ENCODE peak calls at places on chromosomes 11 and 22, in five cellular contexts. S is neuronal stem cell, Q is mesenchymal stem cell, Y is H1, D is IMR-90. F is an unnamed sample.

GRCh38 chr22:47098554-47098953 is 336.1 kb downstream of the TBC1D22A start:
- DNase-seq in D (no peak), Y (no peak), S (no peak), Q (no peak), F (no peak)

GRCh38 chr11:108198833-108199232 is 23.6 kb downstream of the NPAT start:
- DNase-seq in Y (no peak), D (no peak), Q (no peak), S (no peak), F (no peak)

GRCh38 chr11:68212421-68213134 is 518 bp downstream of the KMT5B start:
- DNase-seq in S (peak), Y (peak), D (peak), Q (peak), F (peak)

GRCh38 chr11:128860571-128861361 is 6.3 kb downstream of the KCNJ1 start:
- DNase-seq in Q (no peak), D (peak), Y (no peak), S (no peak), F (peak)

GRCh38 chr11:64258356-64258755 is 7.0 kb downstream of the PLCB3 start:
- DNase-seq in D (no peak), Y (no peak), S (no peak), Q (no peak), F (no peak)

GRCh38 chr22:45538284-45538683 is 35.6 kb downstream of the FBLN1 start:
- DNase-seq in D (no peak), S (no peak), Q (no peak), Y (no peak), F (no peak)

GRCh38 chr11:57123590-57123989 is 58.2 kb upstream of the LRRC55 start:
- DNase-seq in Q (no peak), Y (no peak), D (no peak), S (no peak), F (no peak)

GRCh38 chr22:21641417-21641794 is 696 bp upstream of the SDF2L1 start:
- DNase-seq in Q (peak), S (no peak), Y (peak), D (peak), F (peak)

GRCh38 chr22:26792522-26792921 is 135.1 kb downstream of the MIAT start:
- DNase-seq in Y (no peak), Q (no peak), S (no peak), D (no peak), F (no peak)

GRCh38 chr11:66326261-66327111 is 9.6 kb upstream of the CD248 start:
- DNase-seq in D (no peak), Q (peak), Y (peak), S (no peak), F (no peak)

GRCh38 chr11:118909619-118910308 is 16.0 kb downstream of the BCL9L start:
- DNase-seq in S (no peak), Y (peak), D (no peak), Q (no peak), F (no peak)

GRCh38 chr11:130774703-130775102 is 141.6 kb downstream of the SNX19 start:
- DNase-seq in Q (no peak), S (no peak), Y (no peak), D (no peak), F (no peak)

GRCh38 chr11:61814242-61814957 is 2.4 kb downstream of the FADS1 start:
- DNase-seq in D (no peak), Y (no peak), Q (no peak), S (no peak), F (peak)

GRCh38 chr11:100719362-100719761 is 32.3 kb downstream of the ARHGAP42 start:
- DNase-seq in S (no peak), Q (peak), Y (no peak), D (peak), F (no peak)

GRCh38 chr11:6612816-6613136 is 760 bp upstream of the TAF10 start:
- DNase-seq in S (no peak), Q (no peak), D (no peak), Y (peak), F (no peak)

GRCh38 chr22:24105018-24105360 is 76.3 kb upstream of the SUSD2 start:
- DNase-seq in Y (no peak), Q (no peak), S (no peak), D (peak), F (no peak)

GRCh38 chr11:118592616-118593367 is 14.6 kb upstream of the PHLDB1 start:
- DNase-seq in D (no peak), Y (no peak), S (no peak), Q (peak), F (no peak)

GRCh38 chr11:67437082-67437821 is at the start of gene PTPRCAP:
- DNase-seq in Q (no peak), D (no peak), S (no peak), Y (no peak), F (no peak)

GRCh38 chr22:36026741-36027140 is 1.9 kb downstream of the RBFOX2 start:
- DNase-seq in Y (no peak), D (peak), S (no peak), Q (peak), F (no peak)

GRCh38 chr11:73192272-73192671 is 25.8 kb upstream of the P2RY2 start:
- DNase-seq in Q (no peak), Y (no peak), D (no peak), S (no peak), F (peak)

GRCh38 chr11:57251037-57251436 is 14.0 kb upstream of the APLNR start:
- DNase-seq in Q (no peak), D (no peak), S (no peak), Y (no peak), F (no peak)

GRCh38 chr11:44538375-44539054 is 26.9 kb upstream of the CD82 start:
- DNase-seq in S (peak), Y (peak), D (peak), Q (peak), F (peak)

GRCh38 chr11:99020324-99021225 is at the start of gene CNTN5:
- DNase-seq in Y (peak), S (peak), Q (peak), D (peak), F (no peak)

GRCh38 chr22:48820481-48821345 is 1007.0 kb downstream of the BRD1 start:
- DNase-seq in Y (no peak), Q (no peak), S (no peak), D (no peak), F (no peak)

GRCh38 chr11:106228996-106229395 is 151.5 kb downstream of the AASDHPPT start:
- DNase-seq in D (no peak), Q (peak), Y (no peak), S (no peak), F (peak)

GRCh38 chr11:19728436-19728835 is 15.8 kb downstream of the NAV2 start:
- DNase-seq in S (no peak), Y (no peak), D (peak), Q (peak), F (peak)

GRCh38 chr22:27317961-27318360 is 483.6 kb downstream of the MN1 start:
- DNase-seq in Q (peak), Y (no peak), S (no peak), D (no peak), F (no peak)

GRCh38 chr11:99814738-99815137 is 794.0 kb downstream of the CNTN5 start:
- DNase-seq in Y (no peak), D (no peak), Q (no peak), S (no peak), F (no peak)

GRCh38 chr22:35177811-35178210 is 79.5 kb upstream of the HMGXB4 start:
- DNase-seq in S (no peak), Y (no peak), Q (no peak), D (no peak), F (no peak)

GRCh38 chr11:103682318-103683184 is 353.9 kb upstream of the DDI1 start:
- DNase-seq in Q (peak), S (peak), D (peak), Y (peak), F (peak)

GRCh38 chr11:37076866-37077265 is 478.8 kb upstream of the RAG2 start:
- DNase-seq in S (no peak), Q (peak), D (no peak), Y (no peak), F (no peak)

GRCh38 chr11:33043221-33043833 is 4.0 kb downstream of the TCP11L1 start:
- DNase-seq in S (no peak), D (no peak), Q (no peak), Y (no peak), F (peak)

GRCh38 chr11:87092567-87092966 is 54.8 kb downstream of the TMEM135 start:
- DNase-seq in Q (no peak), S (no peak), D (no peak), Y (no peak), F (no peak)

GRCh38 chr11:67396258-67396581 is 4.4 kb downstream of the RAD9A start:
- DNase-seq in Q (no peak), D (no peak), Y (no peak), S (no peak), F (no peak)

GRCh38 chr11:13358871-13359270 is 81.3 kb downstream of the BMAL1 start:
- DNase-seq in D (peak), Q (peak), S (no peak), Y (no peak), F (no peak)

GRCh38 chr11:103619480-103619879 is 417.0 kb upstream of the DDI1 start:
- DNase-seq in Q (no peak), S (no peak), D (no peak), Y (no peak), F (peak)

GRCh38 chr11:12224537-12224893 is 114.1 kb downstream of the MICAL2 start:
- DNase-seq in Q (no peak), D (peak), S (no peak), Y (no peak), F (peak)

GRCh38 chr22:30296324-30296723 is 7.0 kb upstream of the CASTOR1 start:
- DNase-seq in S (no peak), Y (no peak), Q (no peak), D (no peak), F (no peak)

GRCh38 chr11:120326228-120326627 is 1.1 kb downstream of the TLCD5 start:
- DNase-seq in D (peak), Q (peak), Y (no peak), S (no peak), F (peak)

DNA sequence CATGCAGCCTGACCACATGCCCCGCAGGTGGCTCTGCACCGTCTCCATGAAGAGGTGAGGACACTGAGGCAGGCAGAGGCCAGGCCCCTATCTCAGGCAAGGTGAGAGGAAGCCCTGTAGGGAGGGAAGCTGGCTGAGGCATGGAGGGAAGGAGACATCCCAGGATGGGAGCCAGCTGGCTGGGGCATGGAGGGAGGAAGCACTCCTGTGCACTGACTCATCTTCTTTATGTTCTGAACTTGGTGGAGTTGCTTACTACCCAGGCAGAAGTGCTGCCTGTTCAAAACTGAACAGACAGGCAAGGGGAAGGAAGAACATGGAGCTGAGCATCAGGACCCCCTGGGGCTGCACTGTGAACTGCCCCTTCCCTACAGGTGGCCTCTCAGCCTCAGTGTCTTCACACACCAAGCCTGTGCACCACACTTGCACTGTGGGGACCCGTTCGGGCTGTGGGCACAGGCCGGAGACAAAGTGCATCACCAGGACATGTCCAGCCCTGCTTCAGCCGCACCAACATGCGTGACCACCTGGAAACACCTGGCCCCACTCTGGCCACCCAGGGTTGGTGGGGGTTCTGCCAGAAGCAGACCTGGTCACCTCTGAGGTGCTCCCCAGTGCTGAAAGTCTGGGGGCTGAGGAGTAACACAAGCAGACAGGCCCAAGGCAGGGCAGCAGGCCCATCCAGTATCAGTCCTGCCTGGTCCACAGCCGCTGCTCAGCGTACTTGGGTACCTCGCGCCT is 55.5 kb downstream of the DGCR2 start:
- DNase-seq in Y (no peak), Q (peak), S (no peak), D (peak), F (no peak)
- H4K91ac ChIP-seq in Y (no peak), Q (peak), S (no peak), D (peak), F (no peak)

DNA sequence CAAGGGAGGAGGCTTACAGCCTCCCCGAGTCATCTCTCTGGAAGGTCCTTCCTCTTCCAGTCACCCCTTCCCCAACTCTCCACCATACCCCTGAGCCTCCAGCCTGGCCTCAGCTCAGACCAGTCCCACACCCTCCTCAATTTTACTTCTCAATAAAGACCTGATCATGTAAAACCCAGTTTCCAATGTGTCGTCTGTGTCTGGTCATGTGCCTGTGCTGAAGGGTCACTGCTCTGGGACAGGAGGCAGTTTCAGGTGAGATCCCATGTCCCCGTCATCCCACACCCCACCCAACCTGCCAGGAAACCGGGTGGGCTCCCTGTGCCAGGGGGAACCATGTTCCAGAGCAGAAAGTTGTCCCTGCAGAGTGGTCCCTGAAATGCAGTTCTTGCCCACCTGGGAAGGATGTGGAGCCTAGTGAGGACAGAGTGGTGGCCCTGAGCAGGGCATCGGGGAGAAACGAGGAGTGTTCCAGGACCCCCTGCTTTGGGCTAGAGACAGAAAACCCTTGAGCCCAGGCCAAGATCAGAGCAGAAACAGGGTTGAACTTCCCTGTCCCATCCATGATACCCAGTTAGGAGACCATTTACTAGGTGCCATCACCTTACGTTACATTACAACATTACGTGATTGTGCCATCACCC is 19.4 kb downstream of the IGLL5 start:
- DNase-seq in D (no peak), Y (no peak), S (no peak), Q (no peak), F (no peak)
- H3K18ac ChIP-seq in D (no peak), Y (no peak), S (no peak), Q (no peak), F (no peak)

DNA sequence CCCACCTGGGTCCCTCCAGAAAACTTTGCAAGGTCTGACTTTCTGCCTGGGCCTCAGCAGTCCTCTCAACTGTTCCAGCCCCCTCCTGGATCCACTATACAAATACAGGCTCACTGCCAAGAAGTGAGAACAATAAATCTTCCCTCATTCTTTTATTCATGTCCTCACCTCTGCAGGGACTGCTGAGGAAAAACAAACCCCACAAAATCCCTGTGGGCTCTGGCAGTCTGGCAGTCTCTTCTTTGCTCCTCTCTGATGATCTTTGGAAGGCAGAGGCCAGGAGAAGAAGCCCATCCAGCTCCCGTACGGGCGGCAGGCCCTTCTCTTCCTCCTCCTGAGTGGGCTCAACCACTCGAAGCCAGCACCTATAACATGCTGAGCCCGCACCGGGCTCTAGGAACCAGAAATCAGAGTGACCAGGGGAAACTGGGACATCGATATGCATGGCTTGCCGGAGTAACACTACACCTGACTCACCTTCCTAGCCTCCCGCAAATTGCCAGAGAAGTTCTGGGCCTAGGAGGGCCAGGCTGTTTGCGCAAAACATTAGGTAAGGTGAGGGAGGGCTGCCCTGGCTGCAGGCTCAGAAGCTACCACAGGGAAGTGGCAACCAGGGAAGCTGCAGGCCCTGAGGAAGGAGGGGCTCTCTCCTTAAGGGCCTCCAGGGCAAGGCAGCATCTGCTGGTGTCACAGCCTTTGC is 24.2 kb downstream of the TMPRSS5 start:
- DNase-seq in Q (no peak), S (no peak), Y (peak), D (no peak), F (no peak)
- H3K4me3 ChIP-seq in Q (no peak), S (no peak), Y (no peak), D (no peak), F (no peak)

DNA sequence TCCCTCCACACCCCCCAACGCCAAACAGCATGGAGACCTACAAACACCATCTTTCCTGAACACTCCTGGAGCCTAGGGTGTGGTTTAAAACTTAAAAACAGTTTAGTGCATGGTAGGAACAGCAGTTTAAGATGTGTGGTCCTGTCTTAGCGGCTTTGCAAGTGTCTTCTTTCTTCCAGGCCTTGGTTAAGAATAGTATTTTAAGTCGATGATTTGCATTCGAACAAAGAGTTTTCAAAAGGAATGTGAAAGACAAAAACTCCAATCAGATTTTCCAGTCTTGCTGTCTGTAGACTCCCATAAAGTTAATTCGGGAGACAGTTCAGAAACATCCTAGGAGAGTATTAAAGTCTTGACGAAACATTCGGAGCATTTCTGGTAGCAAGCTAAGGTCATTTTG is 3.7 kb downstream of the FGF4 start:
- DNase-seq in Q (no peak), Y (no peak), S (no peak), D (no peak), F (no peak)
- H4K91ac ChIP-seq in Q (no peak), Y (no peak), S (no peak), D (no peak), F (no peak)

DNA sequence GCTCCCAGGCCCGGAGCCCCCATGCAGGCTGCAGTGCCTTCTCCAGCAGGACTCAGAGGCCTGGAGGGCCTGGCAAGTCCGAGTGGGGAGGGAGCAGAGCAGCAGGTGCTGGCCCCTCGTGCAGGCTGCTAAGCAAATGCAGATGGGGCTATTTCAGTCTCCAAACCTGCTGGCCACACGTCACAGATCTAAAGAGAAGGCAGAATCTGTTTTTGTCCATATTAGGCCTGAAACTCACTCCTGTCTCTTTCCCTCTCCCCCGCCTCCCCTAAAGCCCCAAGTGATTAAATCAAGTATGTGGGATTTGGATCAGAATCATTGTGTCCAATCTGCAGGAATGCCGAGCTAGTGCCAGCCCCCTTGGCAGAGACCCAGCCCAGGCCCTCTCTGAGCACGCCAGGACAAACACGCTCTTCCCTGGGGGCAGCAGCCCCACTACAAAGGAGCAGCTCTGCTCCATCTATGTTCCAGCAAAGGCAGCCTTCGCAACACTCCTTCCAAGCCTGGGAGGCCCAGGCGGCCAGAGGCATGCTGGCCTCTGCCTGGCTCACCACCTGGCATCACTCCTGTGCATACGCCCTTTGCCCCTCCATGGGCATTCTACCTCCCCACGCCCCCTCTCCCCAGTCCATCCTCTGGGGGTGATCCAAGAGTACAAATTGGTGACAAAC is 26.5 kb downstream of the RPL27A start:
- DNase-seq in D (peak), Y (no peak), S (no peak), Q (no peak), F (no peak)
- H3K18ac ChIP-seq in D (peak), Y (peak), S (no peak), Q (no peak), F (no peak)

GRCh38 chr11:131999084-131999483 is 628.7 kb downstream of the NTM start:
- DNase-seq in Q (peak), D (no peak), S (no peak), Y (no peak), F (no peak)
- H3K4me3 ChIP-seq in Q (no peak), D (no peak), S (no peak), Y (no peak), F (no peak)

GRCh38 chr11:111983187-111983986 is 41.8 kb upstream of the DLAT start:
- DNase-seq in Y (peak), Q (peak), D (peak), S (peak), F (peak)

GRCh38 chr11:111982532-111983186 is 42.5 kb upstream of the DLAT start:
- DNase-seq in D (no peak), S (no peak), Y (no peak), Q (no peak), F (no peak)

GRCh38 chr11:111982019-111982464 is 43.2 kb upstream of the DLAT start:
- DNase-seq in S (peak), Y (peak), Q (peak), D (peak), F (peak)

GRCh38 chr11:111990381-111990780 is 34.8 kb upstream of the DLAT start:
- DNase-seq in Y (no peak), S (no peak), Q (no peak), D (no peak), F (no peak)

DNA sequence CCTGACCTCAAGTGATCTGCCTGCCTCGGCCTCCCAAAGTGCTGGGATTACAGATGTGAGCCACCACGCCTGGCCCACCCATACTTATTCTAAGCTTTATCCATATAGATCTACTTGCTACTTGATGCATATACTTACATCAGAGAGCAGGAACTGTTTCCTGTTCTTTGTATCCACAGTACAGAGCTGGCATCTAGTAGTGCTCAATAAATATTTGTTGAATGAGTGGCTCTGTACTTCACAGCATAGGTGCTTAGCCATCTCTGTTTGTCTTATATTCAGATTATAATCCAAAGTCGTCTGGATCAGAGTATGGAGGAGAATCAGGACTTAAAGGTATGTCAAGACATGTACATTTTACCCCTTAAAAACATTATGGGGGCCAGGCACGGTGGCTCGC is 38.6 kb upstream of the DLAT start:
- DNase-seq in Q (no peak), Y (no peak), S (no peak), D (no peak), F (no peak)
- H4K91ac ChIP-seq in Q (no peak), Y (no peak), S (no peak), D (no peak), F (no peak)

F was measured in trophoblast cell.